ENCODE peak calls at places on chromosomes 4 and X, in eight cellular contexts. X, D, P, J, B, O, Z and K are unnamed samples.

GRCh38 chr4:548976-549375 is 27.1 kb downstream of the TMEM271 start:
- DNase-seq in X (no peak), D (no peak), P (peak; percentile 6), J (no peak), B (no peak), O (no peak), Z (no peak), K (no peak)

GRCh38 chr4:125316781-125317525 is 2.2 kb downstream of the FAT4 start:
- DNase-seq in X (no peak), D (peak; percentile 46), P (peak; percentile 43), J (peak; percentile 74), B (peak; percentile 37), O (peak; percentile 32), Z (no peak), K (peak; percentile 83)

GRCh38 chrX:113675278-113675677 is 834.6 kb upstream of the AMOT start:
- DNase-seq in X (no peak), D (no peak), P (no peak), J (no peak), B (peak; percentile 30), O (no peak), Z (no peak), K (no peak)

GRCh38 chr4:85426366-85426765 is 48.6 kb upstream of the ARHGAP24 start:
- DNase-seq in X (no peak), D (no peak), P (no peak), J (no peak), B (no peak), O (no peak), Z (no peak), K (no peak)

GRCh38 chr4:684611-685010 is 4.3 kb downstream of the SLC49A3 start:
- DNase-seq in X (no peak), D (no peak), P (no peak), J (peak; percentile 60), B (no peak), O (no peak), Z (no peak), K (no peak)

GRCh38 chr4:52915730-52916129 is 53.6 kb downstream of the RASL11B start:
- DNase-seq in X (no peak), D (no peak), P (no peak), J (no peak), B (no peak), O (no peak), Z (no peak), K (no peak)

GRCh38 chr4:19566041-19566440 is 685.7 kb upstream of the SLIT2 start:
- DNase-seq in X (no peak), D (no peak), P (no peak), J (no peak), B (no peak), O (no peak), Z (no peak), K (no peak)

GRCh38 chr4:151951727-151952078 is 190.9 kb upstream of the GATB start:
- DNase-seq in X (no peak), D (no peak), P (no peak), J (no peak), B (no peak), O (no peak), Z (no peak), K (no peak)

GRCh38 chr4:41913509-41913908 is 21.7 kb upstream of the TMEM33 start:
- DNase-seq in X (no peak), D (no peak), P (no peak), J (no peak), B (peak; percentile 12), O (no peak), Z (no peak), K (no peak)

GRCh38 chr4:41644288-41644914 is 104.1 kb downstream of the PHOX2B start:
- DNase-seq in X (no peak), D (peak; percentile 73), P (peak; percentile 61), J (peak; percentile 86), B (peak; percentile 44), O (peak; percentile 82), Z (no peak), K (peak; percentile 82)

GRCh38 chrX:54798137-54798536 is at the start of gene ITIH6:
- DNase-seq in X (no peak), D (no peak), P (no peak), J (no peak), B (no peak), O (no peak), Z (no peak), K (no peak)

GRCh38 chr4:153084249-153084648 is 120.0 kb upstream of the TRIM2 start:
- DNase-seq in X (no peak), D (no peak), P (no peak), J (no peak), B (no peak), O (no peak), Z (no peak), K (no peak)

GRCh38 chr4:40040908-40041307 is 15.7 kb upstream of the N4BP2 start:
- DNase-seq in X (no peak), D (no peak), P (no peak), J (no peak), B (no peak), O (no peak), Z (no peak), K (no peak)

GRCh38 chrX:19127649-19128168 is 5.4 kb upstream of the ADGRG2 start:
- DNase-seq in X (peak; percentile 44), D (no peak), P (peak; percentile 62), J (no peak), B (peak; percentile 10), O (no peak), Z (no peak), K (no peak)

GRCh38 chr4:164779080-164779479 is 25.1 kb downstream of the SMIM31 start:
- DNase-seq in X (no peak), D (no peak), P (no peak), J (no peak), B (no peak), O (no peak), Z (no peak), K (no peak)

GRCh38 chr4:52939739-52940138 is 77.6 kb downstream of the RASL11B start:
- DNase-seq in X (no peak), D (no peak), P (no peak), J (no peak), B (no peak), O (no peak), Z (no peak), K (no peak)

GRCh38 chr4:55604996-55605395 is 13.0 kb upstream of the PDCL2 start:
- DNase-seq in X (no peak), D (no peak), P (no peak), J (no peak), B (no peak), O (no peak), Z (no peak), K (no peak)

GRCh38 chrX:129318375-129318774 is 204.9 kb downstream of the SMARCA1 start:
- DNase-seq in X (peak; percentile 22), D (no peak), P (peak; percentile 43), J (no peak), B (peak; percentile 19), O (no peak), Z (no peak), K (no peak)
- TF ChIP-seq CTCF in X (no peak), D (peak; percentile 28), P (peak; percentile 46), J (no peak), B (peak; percentile 36), O (peak; percentile 33), Z (peak; percentile 39), K (no peak)

GRCh38 chr4:12120968-12121367 is 692.3 kb upstream of the HS3ST1 start:
- DNase-seq in X (no peak), D (no peak), P (no peak), J (no peak), B (no peak), O (no peak), Z (no peak), K (no peak)

GRCh38 chr4:12123709-12124108 is 695.0 kb upstream of the HS3ST1 start:
- DNase-seq in X (peak; percentile 70), D (no peak), P (no peak), J (no peak), B (no peak), O (no peak), Z (no peak), K (no peak)

GRCh38 chr4:12116009-12116542 is 687.4 kb upstream of the HS3ST1 start:
- DNase-seq in X (no peak), D (no peak), P (no peak), J (no peak), B (no peak), O (no peak), Z (no peak), K (no peak)

GRCh38 chr4:12122316-12122715 is 693.6 kb upstream of the HS3ST1 start:
- DNase-seq in X (no peak), D (no peak), P (no peak), J (no peak), B (no peak), O (no peak), Z (no peak), K (no peak)

DNA sequence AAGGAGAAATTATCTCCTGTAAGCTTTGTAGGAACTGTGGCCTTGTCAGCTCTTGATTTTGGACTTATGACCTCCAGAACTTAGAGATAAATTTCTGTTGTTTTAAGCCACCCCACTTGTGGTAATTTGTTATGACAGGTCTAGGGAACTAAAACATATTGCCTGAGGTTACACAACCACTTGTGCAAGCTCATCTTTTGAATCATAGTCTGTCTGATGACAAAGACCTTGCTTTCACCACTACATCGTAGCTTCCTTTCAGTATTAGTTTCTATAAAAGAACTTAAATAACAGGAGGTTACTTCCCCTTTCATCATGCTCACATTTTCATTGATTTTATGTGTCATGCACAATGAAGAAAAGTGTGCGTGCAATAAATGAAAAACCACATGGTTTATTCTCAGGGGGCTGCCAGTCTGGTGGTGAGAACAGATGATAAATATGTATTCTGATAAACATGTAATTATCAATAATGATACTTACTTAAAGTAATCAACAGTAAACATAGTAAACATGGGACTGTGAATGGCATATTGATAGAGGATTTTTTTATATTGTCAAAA is 690.0 kb upstream of the HS3ST1 start:
- DNase-seq in X (peak; percentile 90), D (no peak), P (no peak), J (no peak), B (peak; percentile 19), O (no peak), Z (no peak), K (no peak)
- TF ChIP-seq CTCF in X (no peak), D (no peak), P (no peak), J (no peak), B (no peak), O (no peak), Z (no peak), K (no peak)

GRCh38 chr4:156294577-156294976 is 340.9 kb upstream of the CTSO start:
- DNase-seq in X (peak; percentile 47), D (no peak), P (peak; percentile 96), J (no peak), B (peak; percentile 82), O (no peak), Z (peak; percentile 36), K (no peak)
- TF ChIP-seq CTCF in X (peak; percentile 5), D (peak; percentile 18), P (peak; percentile 69), J (no peak), B (peak; percentile 49), O (peak; percentile 20), Z (peak; percentile 49), K (peak; percentile 33)

DNA sequence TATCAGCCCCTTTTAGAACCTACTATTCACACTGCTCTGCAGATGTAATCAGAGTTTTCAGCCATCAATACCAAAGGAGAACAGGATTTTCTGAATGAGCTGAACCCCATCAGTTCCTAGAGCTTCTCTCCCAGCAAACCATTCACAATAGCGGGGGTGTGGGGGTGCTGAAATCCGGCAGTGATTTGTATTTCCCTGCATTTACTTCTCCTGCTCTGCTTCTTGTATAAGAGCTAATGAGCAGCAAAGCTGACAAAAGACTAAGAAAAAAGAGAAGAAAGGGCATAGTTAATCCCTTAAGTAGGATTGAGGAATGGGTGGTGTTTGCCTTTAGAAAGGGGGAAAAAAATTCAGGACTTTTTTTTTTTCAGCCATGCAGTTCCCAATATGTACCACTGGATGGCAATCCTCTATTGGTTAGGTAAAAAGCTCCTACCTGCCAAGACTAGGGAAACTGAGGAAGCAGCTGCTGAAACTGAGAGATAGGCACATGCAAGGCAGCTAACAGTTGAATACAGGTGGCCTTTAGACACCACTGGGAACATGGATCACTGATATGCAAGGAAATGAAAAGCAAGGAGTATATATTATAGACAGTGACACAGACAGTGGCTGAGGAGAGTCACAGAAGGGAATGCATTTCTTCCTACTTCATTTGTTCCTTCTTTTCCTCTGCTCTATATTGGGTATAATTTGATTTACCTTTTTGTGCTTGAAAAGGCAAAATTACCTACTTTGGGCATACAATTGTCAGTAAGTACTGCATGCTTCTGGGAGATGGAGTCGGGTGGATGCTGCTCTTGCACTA is 217.9 kb downstream of the HS6ST2 start:
- DNase-seq in X (no peak), D (no peak), P (peak; percentile 17), J (no peak), B (no peak), O (no peak), Z (no peak), K (no peak)
- TF ChIP-seq CTCF in X (peak; percentile 38), D (peak; percentile 39), P (peak; percentile 70), J (no peak), B (peak; percentile 67), O (peak; percentile 60), Z (peak; percentile 35), K (no peak)